ENCODE peak calls at places on chromosome 5, in ten cellular contexts. R is cerebellum; D is dermis microvascular lymphatic vessel endothelial cell; I is esophagus squamous epithelium; Y is activated T-cell treated with anti-CD3 and anti-CD28 coated beads, Interleukin-2, amount 50 U/mL, for 1 hour; M is A172; W is naive thymus-derived CD4-positive, alpha-beta T cell; F is RWPE1; J is T-helper 2 cell; V is mucosa of descending colon. T is an unnamed sample.
A peak's percentile ranks its signal among the peaks of the same experiment; 100 is the strongest.

GRCh38 chr5:16673241-16673998 is 56.6 kb upstream of the RETREG1 start:
- DNase-seq in R (peak; percentile 22), D (no peak), I (no peak), Y (peak; percentile 52), M (no peak), W (peak; percentile 70), F (no peak), J (peak; percentile 31), V (peak; percentile 70), T (no peak)

GRCh38 chr5:138601444-138601843 is 26.2 kb upstream of the HSPA9 start:
- DNase-seq in R (no peak), D (no peak), I (no peak), Y (no peak), M (peak; percentile 48), W (no peak), F (no peak), J (no peak), V (no peak), T (no peak)

GRCh38 chr5:103847060-103847459 is 284.5 kb upstream of the NUDT12 start:
- DNase-seq in R (no peak), D (no peak), I (no peak), Y (no peak), M (peak; percentile 54), W (no peak), F (no peak), J (no peak), V (no peak), T (no peak)

GRCh38 chr5:95782166-95782565 is 40.4 kb downstream of the GLRX start:
- DNase-seq in R (no peak), D (no peak), I (no peak), Y (no peak), M (no peak), W (no peak), F (no peak), J (no peak), V (no peak), T (no peak)

GRCh38 chr5:17228833-17229291 is 11.4 kb downstream of the BASP1 start:
- DNase-seq in R (no peak), D (no peak), I (no peak), Y (no peak), M (no peak), W (no peak), F (peak; percentile 72), J (no peak), V (no peak), T (no peak)

GRCh38 chr5:142072488-142072887 is 36.1 kb upstream of the NDFIP1 start:
- DNase-seq in R (no peak), D (no peak), I (no peak), Y (no peak), M (no peak), W (no peak), F (no peak), J (no peak), V (no peak), T (no peak)

GRCh38 chr5:173303878-173304590 is 24.2 kb downstream of the STC2 start:
- DNase-seq in R (no peak), D (no peak), I (no peak), Y (no peak), M (peak; percentile 72), W (no peak), F (no peak), J (no peak), V (no peak), T (no peak)

GRCh38 chr5:125486634-125487033 is 740.2 kb upstream of the ZNF608 start:
- DNase-seq in R (no peak), D (no peak), I (no peak), Y (no peak), M (peak; percentile 8), W (no peak), F (peak; percentile 62), J (no peak), V (no peak), T (no peak)

GRCh38 chr5:146516151-146516475 is at the start of gene GPR151:
- DNase-seq in R (no peak), D (no peak), I (no peak), Y (no peak), M (no peak), W (no peak), F (no peak), J (no peak), V (no peak), T (no peak)

GRCh38 chr5:60943624-60944023 is 1.2 kb downstream of the ERCC8 start:
- DNase-seq in R (no peak), D (peak; percentile 54), I (no peak), Y (no peak), M (no peak), W (no peak), F (no peak), J (no peak), V (no peak), T (no peak)